ENCODE peak calls at places on chromosomes 3 and 15, in ten cellular contexts. One of them, this sample, is unnamed. For H3K4me1, the result is how much of the 10 kb centered on the place peaks cover.

GRCh38 chr3:191236635-191237034 is 37.6 kb downstream of the OSTN start:
- DNase-seq in naive thymus-derived CD4-positive, alpha-beta T cell: no peak
- DNase-seq in heart right ventricle: no peak
- DNase-seq in kidney: no peak
- DNase-seq in psoas muscle: no peak
- DNase-seq in iPS DF 6.9: no peak
- DNase-seq in hepatocyte: no peak
- DNase-seq in gastrocnemius medialis: no peak
- DNase-seq in aorta: no peak
- DNase-seq in HepG2: no peak
- DNase-seq in this sample: peak

GRCh38 chr15:42974202-42974862 is 53.8 kb upstream of the TTBK2 start:
- DNase-seq in naive thymus-derived CD4-positive, alpha-beta T cell: no peak
- DNase-seq in psoas muscle: no peak
- DNase-seq in HepG2: no peak
- DNase-seq in gastrocnemius medialis: no peak
- DNase-seq in hepatocyte: no peak
- DNase-seq in aorta: no peak
- DNase-seq in iPS DF 6.9: no peak
- DNase-seq in kidney: no peak
- DNase-seq in heart right ventricle: no peak
- DNase-seq in this sample: no peak

GRCh38 chr3:188244395-188244861 is 90.5 kb downstream of the LPP start:
- DNase-seq in gastrocnemius medialis: no peak
- DNase-seq in naive thymus-derived CD4-positive, alpha-beta T cell: no peak
- DNase-seq in heart right ventricle: no peak
- DNase-seq in hepatocyte: peak
- DNase-seq in psoas muscle: no peak
- DNase-seq in kidney: no peak
- DNase-seq in HepG2: no peak
- DNase-seq in aorta: no peak
- DNase-seq in iPS DF 6.9: no peak
- DNase-seq in this sample: peak

GRCh38 chr3:80060664-80061063 is 292.9 kb upstream of the ROBO1 start:
- DNase-seq in HepG2: no peak
- DNase-seq in kidney: no peak
- DNase-seq in hepatocyte: no peak
- DNase-seq in iPS DF 6.9: no peak
- DNase-seq in gastrocnemius medialis: no peak
- DNase-seq in psoas muscle: no peak
- DNase-seq in naive thymus-derived CD4-positive, alpha-beta T cell: no peak
- DNase-seq in aorta: no peak
- DNase-seq in heart right ventricle: no peak
- DNase-seq in this sample: no peak

GRCh38 chr15:76340802-76341365 is 4.3 kb downstream of the ISL2 start:
- DNase-seq in kidney: no peak
- DNase-seq in naive thymus-derived CD4-positive, alpha-beta T cell: peak
- DNase-seq in psoas muscle: no peak
- DNase-seq in heart right ventricle: no peak
- DNase-seq in gastrocnemius medialis: peak
- DNase-seq in HepG2: no peak
- DNase-seq in iPS DF 6.9: no peak
- DNase-seq in hepatocyte: peak
- DNase-seq in aorta: peak
- DNase-seq in this sample: no peak

GRCh38 chr3:120163816-120164215 is 69.6 kb upstream of the GSK3B start:
- DNase-seq in heart right ventricle: no peak
- DNase-seq in aorta: no peak
- DNase-seq in kidney: no peak
- DNase-seq in iPS DF 6.9: no peak
- DNase-seq in naive thymus-derived CD4-positive, alpha-beta T cell: no peak
- DNase-seq in psoas muscle: no peak
- DNase-seq in HepG2: no peak
- DNase-seq in hepatocyte: peak
- DNase-seq in gastrocnemius medialis: no peak
- DNase-seq in this sample: no peak

GRCh38 chr3:132167870-132168269 is 133.1 kb upstream of the CPNE4 start:
- DNase-seq in iPS DF 6.9: no peak
- DNase-seq in aorta: no peak
- DNase-seq in naive thymus-derived CD4-positive, alpha-beta T cell: no peak
- DNase-seq in psoas muscle: no peak
- DNase-seq in HepG2: no peak
- DNase-seq in gastrocnemius medialis: no peak
- DNase-seq in kidney: no peak
- DNase-seq in heart right ventricle: no peak
- DNase-seq in hepatocyte: no peak
- DNase-seq in this sample: no peak

GRCh38 chr3:118988198-118988842 is 46.3 kb downstream of the IGSF11 start:
- DNase-seq in iPS DF 6.9: no peak
- DNase-seq in kidney: no peak
- DNase-seq in gastrocnemius medialis: no peak
- DNase-seq in psoas muscle: no peak
- DNase-seq in aorta: no peak
- DNase-seq in HepG2: no peak
- DNase-seq in heart right ventricle: no peak
- DNase-seq in hepatocyte: no peak
- DNase-seq in naive thymus-derived CD4-positive, alpha-beta T cell: no peak
- DNase-seq in this sample: no peak

GRCh38 chr3:138426211-138426610 is 8.2 kb upstream of the ESYT3 start:
- DNase-seq in aorta: no peak
- DNase-seq in gastrocnemius medialis: no peak
- DNase-seq in kidney: no peak
- DNase-seq in psoas muscle: no peak
- DNase-seq in hepatocyte: no peak
- DNase-seq in naive thymus-derived CD4-positive, alpha-beta T cell: no peak
- DNase-seq in heart right ventricle: no peak
- DNase-seq in iPS DF 6.9: no peak
- DNase-seq in HepG2: no peak
- DNase-seq in this sample: no peak

GRCh38 chr15:84737005-84737404 is 11.4 kb upstream of the ZNF592 start:
- DNase-seq in kidney: no peak
- DNase-seq in heart right ventricle: no peak
- DNase-seq in psoas muscle: no peak
- DNase-seq in aorta: no peak
- DNase-seq in gastrocnemius medialis: no peak
- DNase-seq in HepG2: no peak
- DNase-seq in iPS DF 6.9: no peak
- DNase-seq in hepatocyte: no peak
- DNase-seq in naive thymus-derived CD4-positive, alpha-beta T cell: no peak
- DNase-seq in this sample: no peak

GRCh38 chr15:89946681-89947313 is 34.0 kb upstream of the ARPIN start:
- DNase-seq in naive thymus-derived CD4-positive, alpha-beta T cell: no peak
- DNase-seq in HepG2: no peak
- DNase-seq in kidney: no peak
- DNase-seq in hepatocyte: peak
- DNase-seq in iPS DF 6.9: no peak
- DNase-seq in heart right ventricle: no peak
- DNase-seq in psoas muscle: no peak
- DNase-seq in aorta: no peak
- DNase-seq in gastrocnemius medialis: no peak
- DNase-seq in this sample: no peak

GRCh38 chr15:25850154-25851111 is 12.7 kb downstream of the ATP10A start:
- DNase-seq in gastrocnemius medialis: peak
- DNase-seq in iPS DF 6.9: no peak
- DNase-seq in HepG2: peak
- DNase-seq in psoas muscle: peak
- DNase-seq in heart right ventricle: peak
- DNase-seq in hepatocyte: peak
- DNase-seq in aorta: peak
- DNase-seq in kidney: peak
- DNase-seq in naive thymus-derived CD4-positive, alpha-beta T cell: peak
- DNase-seq in this sample: peak

GRCh38 chr15:92829875-92830274 is 70.2 kb upstream of the CHD2 start:
- DNase-seq in aorta: no peak
- DNase-seq in iPS DF 6.9: no peak
- DNase-seq in psoas muscle: no peak
- DNase-seq in kidney: no peak
- DNase-seq in hepatocyte: no peak
- DNase-seq in HepG2: no peak
- DNase-seq in heart right ventricle: no peak
- DNase-seq in naive thymus-derived CD4-positive, alpha-beta T cell: no peak
- DNase-seq in gastrocnemius medialis: no peak
- DNase-seq in this sample: no peak

GRCh38 chr15:92833493-92834271 is 66.4 kb upstream of the CHD2 start:
- DNase-seq in psoas muscle: no peak
- DNase-seq in hepatocyte: no peak
- DNase-seq in gastrocnemius medialis: no peak
- DNase-seq in heart right ventricle: no peak
- DNase-seq in HepG2: no peak
- DNase-seq in kidney: no peak
- DNase-seq in iPS DF 6.9: no peak
- DNase-seq in naive thymus-derived CD4-positive, alpha-beta T cell: no peak
- DNase-seq in aorta: no peak
- DNase-seq in this sample: no peak

GRCh38 chr15:92831459-92832229 is 68.5 kb upstream of the CHD2 start:
- DNase-seq in iPS DF 6.9: peak
- DNase-seq in hepatocyte: peak
- DNase-seq in heart right ventricle: peak
- DNase-seq in HepG2: peak
- DNase-seq in psoas muscle: peak
- DNase-seq in gastrocnemius medialis: peak
- DNase-seq in kidney: peak
- DNase-seq in aorta: peak
- DNase-seq in naive thymus-derived CD4-positive, alpha-beta T cell: peak
- DNase-seq in this sample: peak

DNA sequence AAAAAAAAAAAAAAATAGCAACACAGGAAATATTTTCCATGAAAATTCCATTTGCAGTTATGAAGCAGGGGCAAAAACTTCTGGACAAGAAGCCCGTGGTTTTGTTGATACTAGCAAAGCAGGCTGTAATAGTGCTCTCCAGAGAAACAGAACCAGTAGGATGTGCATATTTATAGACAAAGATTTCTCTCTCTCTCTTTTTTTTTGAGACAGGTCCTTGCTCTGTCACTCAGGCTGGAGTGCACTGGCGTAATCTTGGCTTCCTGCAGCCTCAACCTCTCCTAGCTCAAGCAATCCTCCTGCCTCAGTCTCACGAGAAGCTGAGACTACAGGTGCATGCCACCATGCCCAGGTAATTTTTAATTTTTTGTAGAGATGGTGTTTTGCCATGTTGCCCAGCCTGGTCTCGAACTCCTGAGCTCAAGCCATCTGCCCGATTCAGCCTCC is 67.1 kb upstream of the CHD2 start:
- DNase-seq in hepatocyte: no peak
- DNase-seq in iPS DF 6.9: no peak
- DNase-seq in HepG2: no peak
- DNase-seq in gastrocnemius medialis: no peak
- DNase-seq in aorta: no peak
- DNase-seq in heart right ventricle: peak
- DNase-seq in kidney: no peak
- DNase-seq in naive thymus-derived CD4-positive, alpha-beta T cell: peak
- DNase-seq in psoas muscle: no peak
- DNase-seq in this sample: no peak
- H3K4me1 ChIP-seq in hepatocyte: under half
- H3K4me1 ChIP-seq in iPS DF 6.9: under half
- H3K4me1 ChIP-seq in HepG2: under half
- H3K4me1 ChIP-seq in gastrocnemius medialis: under half
- H3K4me1 ChIP-seq in aorta: under half
- H3K4me1 ChIP-seq in heart right ventricle: under half
- H3K4me1 ChIP-seq in kidney: under half
- H3K4me1 ChIP-seq in naive thymus-derived CD4-positive, alpha-beta T cell: under half
- H3K4me1 ChIP-seq in psoas muscle: under half
- H3K4me1 ChIP-seq in this sample: under half

DNA sequence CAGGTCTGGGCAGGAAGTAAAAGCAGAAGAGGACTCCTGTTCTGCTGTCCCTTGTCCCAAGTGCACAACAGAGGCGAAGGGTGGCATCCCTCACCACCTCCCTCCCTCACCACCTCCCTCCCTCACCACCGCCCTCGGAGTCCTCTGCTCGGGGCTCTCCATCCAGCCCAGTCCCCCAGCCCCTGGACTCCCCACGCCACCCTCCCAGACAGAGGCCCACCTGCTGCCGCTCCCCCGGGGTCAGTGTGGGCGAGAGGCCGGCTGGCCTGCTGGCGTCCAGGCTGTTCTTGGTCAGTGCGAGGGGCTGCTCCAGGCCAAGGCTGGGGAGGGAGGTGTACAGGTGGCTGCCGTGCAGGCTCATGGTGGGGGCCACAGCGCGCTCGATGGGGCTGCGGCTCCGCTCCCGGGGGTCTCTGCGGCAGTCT is 79.1 kb downstream of the VGLL4 start:
- DNase-seq in aorta: peak
- DNase-seq in gastrocnemius medialis: no peak
- DNase-seq in heart right ventricle: no peak
- DNase-seq in iPS DF 6.9: no peak
- DNase-seq in psoas muscle: no peak
- DNase-seq in naive thymus-derived CD4-positive, alpha-beta T cell: no peak
- DNase-seq in kidney: peak
- DNase-seq in HepG2: no peak
- DNase-seq in hepatocyte: no peak
- DNase-seq in this sample: no peak
- H3K4me1 ChIP-seq in aorta: under half
- H3K4me1 ChIP-seq in gastrocnemius medialis: under half
- H3K4me1 ChIP-seq in heart right ventricle: half or more
- H3K4me1 ChIP-seq in iPS DF 6.9: under half
- H3K4me1 ChIP-seq in psoas muscle: under half
- H3K4me1 ChIP-seq in naive thymus-derived CD4-positive, alpha-beta T cell: under half
- H3K4me1 ChIP-seq in kidney: under half
- H3K4me1 ChIP-seq in HepG2: under half
- H3K4me1 ChIP-seq in hepatocyte: under half
- H3K4me1 ChIP-seq in this sample: under half

DNA sequence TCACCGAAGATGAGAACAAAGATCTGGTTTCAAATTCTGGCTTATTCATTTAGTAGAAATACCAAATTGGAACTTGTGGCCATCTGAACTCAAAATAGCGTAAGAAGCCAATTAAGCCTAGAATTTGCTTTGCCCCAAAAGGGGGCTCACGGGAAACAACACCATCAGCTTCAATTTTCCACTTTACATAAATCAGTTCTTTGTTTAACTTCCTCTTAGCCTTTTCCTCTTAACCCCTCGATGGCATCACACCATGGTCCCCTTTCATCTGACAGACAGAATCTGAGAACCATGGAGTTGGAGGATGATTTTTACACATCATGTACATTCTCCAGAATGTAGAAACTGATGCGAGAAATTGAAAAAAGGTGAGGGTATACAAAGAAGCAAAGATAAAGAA is 207.0 kb downstream of the FOXP1 start:
- DNase-seq in iPS DF 6.9: no peak
- DNase-seq in hepatocyte: no peak
- DNase-seq in gastrocnemius medialis: no peak
- DNase-seq in naive thymus-derived CD4-positive, alpha-beta T cell: no peak
- DNase-seq in heart right ventricle: no peak
- DNase-seq in aorta: no peak
- DNase-seq in kidney: no peak
- DNase-seq in psoas muscle: no peak
- DNase-seq in HepG2: no peak
- DNase-seq in this sample: no peak
- H3K4me1 ChIP-seq in iPS DF 6.9: under half
- H3K4me1 ChIP-seq in hepatocyte: under half
- H3K4me1 ChIP-seq in gastrocnemius medialis: under half
- H3K4me1 ChIP-seq in naive thymus-derived CD4-positive, alpha-beta T cell: under half
- H3K4me1 ChIP-seq in heart right ventricle: under half
- H3K4me1 ChIP-seq in aorta: under half
- H3K4me1 ChIP-seq in kidney: under half
- H3K4me1 ChIP-seq in psoas muscle: under half
- H3K4me1 ChIP-seq in HepG2: under half
- H3K4me1 ChIP-seq in this sample: under half

GRCh38 chr3:37903320-37903719 is 41.6 kb downstream of the CTDSPL start:
- DNase-seq in iPS DF 6.9: no peak
- DNase-seq in heart right ventricle: no peak
- DNase-seq in gastrocnemius medialis: no peak
- DNase-seq in kidney: no peak
- DNase-seq in psoas muscle: no peak
- DNase-seq in HepG2: peak
- DNase-seq in aorta: no peak
- DNase-seq in hepatocyte: no peak
- DNase-seq in naive thymus-derived CD4-positive, alpha-beta T cell: no peak
- DNase-seq in this sample: no peak
- H3K4me1 ChIP-seq in iPS DF 6.9: under half
- H3K4me1 ChIP-seq in heart right ventricle: under half
- H3K4me1 ChIP-seq in gastrocnemius medialis: under half
- H3K4me1 ChIP-seq in kidney: under half
- H3K4me1 ChIP-seq in psoas muscle: under half
- H3K4me1 ChIP-seq in HepG2: half or more
- H3K4me1 ChIP-seq in aorta: under half
- H3K4me1 ChIP-seq in hepatocyte: under half
- H3K4me1 ChIP-seq in naive thymus-derived CD4-positive, alpha-beta T cell: under half
- H3K4me1 ChIP-seq in this sample: under half

This sample was measured in SJSA1.